ENCODE peak calls at places on chromosomes 6 and 20, in seven cellular contexts. Q is mesendoderm, Y is AG09309, A is heart right ventricle, J is lower lobe of right lung, I is fibroblast of the aortic adventitia, T is brain microvascular endothelial cell. F is an unnamed sample.

GRCh38 chr6:137092018-137092417 is 47.3 kb upstream of the IL20RA start:
- DNase-seq in I (no peak), T (no peak), Y (no peak), A (no peak), Q (no peak), J (no peak), F (no peak)

GRCh38 chr20:52962183-52962582 is 10.0 kb upstream of the TSHZ2 start:
- DNase-seq in A (no peak), Q (no peak), J (no peak), Y (no peak), I (no peak), T (no peak), F (no peak)

GRCh38 chr6:3036861-3037469 is 31.3 kb upstream of the RIPK1 start:
- DNase-seq in I (no peak), T (no peak), J (no peak), Q (no peak), A (no peak), Y (no peak), F (no peak)

GRCh38 chr6:108661430-108661829 is 100.7 kb downstream of the FOXO3 start:
- DNase-seq in Q (no peak), Y (no peak), I (peak), A (no peak), T (peak), J (no peak), F (peak)

GRCh38 chr6:122400121-122400450 is 634 bp downstream of the HSF2 start:
- DNase-seq in Q (peak), T (peak), I (peak), Y (no peak), J (no peak), A (no peak), F (no peak)

GRCh38 chr20:58719258-58719657 is 26.7 kb downstream of the NPEPL1 start:
- DNase-seq in T (no peak), Y (no peak), Q (no peak), J (no peak), I (no peak), A (no peak), F (no peak)

GRCh38 chr20:23412026-23412425 is 9.3 kb downstream of the NAPB start:
- DNase-seq in I (peak), Y (no peak), J (no peak), T (no peak), Q (peak), A (no peak), F (no peak)

GRCh38 chr6:15776458-15776980 is 113.7 kb upstream of the DTNBP1 start:
- DNase-seq in A (no peak), J (no peak), T (no peak), I (no peak), Q (no peak), Y (no peak), F (no peak)

GRCh38 chr6:20563377-20563776 is 29.1 kb downstream of the CDKAL1 start:
- DNase-seq in J (no peak), T (no peak), I (no peak), A (no peak), Y (no peak), Q (no peak), F (no peak)

GRCh38 chr6:96520851-96521115 is 823 bp upstream of the UFL1 start:
- DNase-seq in I (no peak), Q (no peak), T (no peak), J (no peak), Y (no peak), A (no peak), F (peak)

GRCh38 chr6:4402477-4402976 is 267.2 kb upstream of the ECI2 start:
- DNase-seq in Q (peak), Y (peak), J (no peak), A (no peak), I (peak), T (peak), F (peak)

GRCh38 chr20:53226788-53227187 is 254.6 kb downstream of the TSHZ2 start:
- DNase-seq in J (no peak), Y (no peak), T (no peak), A (no peak), Q (no peak), I (no peak), F (no peak)

GRCh38 chr6:101398716-101399626 is 5.5 kb downstream of the GRIK2 start:
- DNase-seq in A (no peak), I (no peak), T (no peak), Y (no peak), J (no peak), Q (no peak), F (no peak)

GRCh38 chr20:34472246-34472925 is 43.8 kb upstream of the DYNLRB1 start:
- DNase-seq in J (no peak), Y (peak), Q (peak), A (no peak), T (peak), I (peak), F (peak)

GRCh38 chr6:155248021-155249001 is 15.5 kb upstream of the CLDN20 start:
- DNase-seq in I (peak), Q (peak), Y (peak), J (peak), T (peak), A (no peak), F (peak)

GRCh38 chr6:147752686-147753418 is 244.4 kb downstream of the SAMD5 start:
- DNase-seq in A (no peak), T (no peak), I (no peak), J (no peak), Y (no peak), Q (no peak), F (no peak)

GRCh38 chr20:60599381-60599780 is 641.2 kb downstream of the CDH26 start:
- DNase-seq in T (no peak), J (no peak), Y (no peak), Q (no peak), I (no peak), A (no peak), F (no peak)

GRCh38 chr20:63497138-63497945 is 1.5 kb downstream of the EEF1A2 start:
- DNase-seq in Y (no peak), J (no peak), T (no peak), I (no peak), Q (no peak), A (no peak), F (no peak)

GRCh38 chr6:56393615-56394612 is 146.5 kb upstream of the COL21A1 start:
- DNase-seq in T (no peak), Y (no peak), I (no peak), J (no peak), Q (no peak), A (no peak), F (no peak)

GRCh38 chr20:18323705-18324104 is 35.4 kb downstream of the ZNF133 start:
- DNase-seq in T (no peak), Y (no peak), I (no peak), J (no peak), A (no peak), Q (peak), F (no peak)

GRCh38 chr20:46688151-46689081 is 828 bp downstream of the TP53RK start:
- DNase-seq in A (no peak), I (peak), J (no peak), Q (peak), T (peak), Y (no peak), F (no peak)

GRCh38 chr6:125099211-125100017 is 54.2 kb upstream of the TPD52L1 start:
- DNase-seq in J (peak), A (peak), T (peak), Q (peak), I (no peak), Y (no peak), F (peak)

GRCh38 chr6:125101656-125102055 is 51.9 kb upstream of the TPD52L1 start:
- DNase-seq in T (no peak), J (no peak), A (no peak), I (no peak), Q (no peak), Y (no peak), F (no peak)

GRCh38 chr6:125098253-125098652 is 55.3 kb upstream of the TPD52L1 start:
- DNase-seq in J (no peak), T (no peak), Q (no peak), I (no peak), Y (no peak), A (no peak), F (no peak)

GRCh38 chr6:125101128-125101527 is 52.4 kb upstream of the TPD52L1 start:
- DNase-seq in T (no peak), Q (no peak), J (no peak), I (no peak), A (no peak), Y (no peak), F (no peak)

DNA sequence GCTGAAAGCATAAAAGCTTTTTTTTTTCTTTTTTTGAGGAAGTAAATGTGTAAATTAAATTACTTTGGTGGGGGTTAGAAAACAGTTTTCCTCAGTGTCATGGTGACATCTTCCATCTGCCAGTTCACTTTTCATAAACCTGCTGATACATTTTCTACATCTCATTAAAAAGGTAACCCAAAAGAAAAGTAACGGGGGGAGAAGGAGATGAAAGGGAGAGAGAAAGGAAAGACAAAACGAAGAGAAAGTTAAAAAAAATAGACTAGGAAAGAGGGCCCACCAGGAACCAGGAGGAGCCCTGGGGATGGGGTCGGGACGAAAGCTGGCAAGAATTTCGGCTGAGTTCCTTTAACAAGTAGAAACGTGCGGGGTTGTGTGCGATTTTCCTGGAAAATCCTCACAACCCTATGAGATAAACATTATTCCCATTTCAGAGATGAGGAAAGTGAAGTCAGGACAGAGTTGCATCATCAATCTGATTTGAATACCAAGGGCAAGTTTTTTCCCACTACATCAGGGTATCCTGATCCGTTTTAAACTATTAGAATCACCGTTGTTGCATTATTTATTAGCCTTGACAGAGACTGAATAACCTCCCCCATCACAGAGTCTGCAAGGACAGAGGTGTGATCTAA is 53.4 kb upstream of the TPD52L1 start:
- DNase-seq in A (no peak), J (no peak), T (no peak), Y (no peak), Q (no peak), I (no peak), F (no peak)
- H3K4me3 ChIP-seq in A (peak), J (peak), T (peak), Y (peak), Q (no peak), I (peak), F (peak)

DNA sequence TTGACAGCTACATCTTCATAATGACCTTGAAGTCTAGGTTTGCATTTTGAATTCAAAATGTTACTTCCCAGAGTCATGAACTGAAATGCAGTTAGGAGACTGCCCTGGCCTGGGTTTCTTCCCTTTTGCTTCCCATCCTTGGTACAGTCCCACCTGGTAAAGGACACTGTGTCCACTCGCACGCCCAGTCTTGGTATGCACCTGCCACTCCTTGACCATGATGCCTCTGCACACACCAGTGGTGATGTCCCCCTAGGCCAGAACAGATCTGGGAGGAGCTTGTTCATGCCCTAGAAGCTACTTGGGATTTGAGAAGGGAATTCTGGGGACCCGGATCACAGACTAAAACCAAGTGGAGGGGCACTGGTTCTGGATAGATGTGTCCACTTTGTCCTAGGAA is 3.6 kb downstream of the PPP1R14C start:
- DNase-seq in J (no peak), T (no peak), Q (no peak), I (no peak), Y (no peak), A (no peak), F (no peak)
- H3K4me3 ChIP-seq in J (no peak), T (no peak), Q (no peak), I (no peak), Y (no peak), A (no peak), F (no peak)

DNA sequence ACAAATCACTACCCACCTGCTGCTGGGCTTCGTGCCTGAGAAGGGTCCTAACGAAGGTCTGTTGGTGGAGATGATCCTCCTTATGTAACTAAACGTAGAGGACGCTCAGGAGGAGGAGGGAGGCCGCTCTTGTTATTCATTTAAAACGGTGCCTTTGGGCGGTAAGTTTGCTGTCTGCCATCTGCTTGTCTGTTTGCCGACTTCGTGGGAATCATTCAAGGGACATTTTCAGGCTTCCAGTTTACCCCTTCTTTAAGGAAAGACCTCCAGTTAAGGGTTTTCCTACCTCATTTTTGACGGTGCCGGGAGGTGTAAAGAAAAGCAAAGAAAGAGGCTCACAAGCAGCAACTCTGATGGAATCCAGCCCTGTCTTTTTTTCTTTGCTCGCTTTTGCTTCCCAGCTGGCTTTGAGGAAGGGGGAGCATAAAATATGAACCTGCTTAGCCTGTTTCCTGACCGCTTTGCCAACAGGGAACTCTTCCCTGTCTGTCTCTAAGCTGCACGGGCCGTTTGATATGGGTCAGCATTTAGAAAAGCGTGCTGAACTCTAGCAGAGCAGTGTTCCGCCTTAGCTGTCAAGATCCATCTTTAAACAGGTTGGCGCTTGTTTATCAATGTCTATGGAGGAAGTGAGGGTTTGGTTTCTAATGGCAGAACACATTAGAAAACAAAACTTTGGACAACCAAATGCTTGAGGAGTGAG is 13.8 kb downstream of the SYTL3 start:
- DNase-seq in Y (no peak), Q (no peak), T (no peak), J (no peak), I (no peak), A (no peak), F (no peak)
- H3K4me3 ChIP-seq in Y (no peak), Q (no peak), T (no peak), J (peak), I (peak), A (peak), F (no peak)

GRCh38 chr20:50691585-50692552 is 527 bp upstream of the RIPOR3 start:
- DNase-seq in J (no peak), A (no peak), T (peak), Q (peak), I (peak), Y (no peak), F (peak)
- H3K4me3 ChIP-seq in J (peak), A (peak), T (peak), Q (no peak), I (peak), Y (peak), F (no peak)

GRCh38 chr6:104784884-104785283 is 74.8 kb downstream of the HACE1 start:
- DNase-seq in J (no peak), I (peak), A (no peak), Y (peak), Q (no peak), T (peak), F (no peak)
- H3K4me3 ChIP-seq in J (no peak), I (no peak), A (no peak), Y (no peak), Q (no peak), T (no peak), F (no peak)

GRCh38 chr6:34423254-34423653 is 2.6 kb downstream of the RPS10 start:
- DNase-seq in J (no peak), Q (no peak), T (no peak), Y (no peak), I (peak), A (no peak), F (no peak)

GRCh38 chr6:34424200-34425131 is 1.4 kb downstream of the RPS10 start:
- DNase-seq in Q (peak), J (no peak), I (no peak), T (no peak), A (no peak), Y (no peak), F (no peak)

GRCh38 chr6:34425498-34426410 is at the start of gene RPS10:
- DNase-seq in I (peak), T (peak), A (peak), Y (peak), Q (peak), J (peak), F (peak)

DNA sequence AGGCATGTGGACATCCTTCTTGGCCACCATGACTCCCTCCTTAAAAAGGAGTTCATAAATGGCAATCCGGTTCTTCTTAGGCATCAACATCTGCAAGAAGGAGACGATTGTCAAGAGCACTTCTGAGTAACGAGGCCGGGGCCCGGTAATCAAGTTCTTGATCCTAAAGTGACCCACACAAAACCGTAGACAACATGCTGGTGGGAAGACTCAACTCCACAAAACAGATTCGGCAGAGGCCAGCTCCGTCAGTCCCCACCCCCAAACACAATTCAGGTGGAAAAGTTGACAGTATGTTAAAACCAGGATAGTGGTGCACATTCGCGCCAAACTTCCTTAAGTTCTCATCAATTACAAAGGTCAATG is 754 bp downstream of the RPS10 start:
- DNase-seq in T (no peak), Q (no peak), J (no peak), A (no peak), I (peak), Y (no peak), F (no peak)
- H3K4me3 ChIP-seq in T (peak), Q (peak), J (peak), A (peak), I (peak), Y (peak), F (peak)

F was measured in mammary epithelial cell.